ENCODE peak calls at places on chromosome 3, in four cellular contexts. V is ovary, W is B cell, T is heart right ventricle. Z is an unnamed sample.

GRCh38 chr3:196849180-196849721 is 18.5 kb upstream of the SENP5 start:
- DNase-seq in T (no peak), W (no peak), V (no peak), Z (no peak)

GRCh38 chr3:22779737-22780136 is 423.4 kb upstream of the UBE2E2 start:
- DNase-seq in T (no peak), W (no peak), V (no peak), Z (no peak)

GRCh38 chr3:112519424-112520001 is 20.2 kb upstream of the BTLA start:
- DNase-seq in T (peak), V (no peak), W (peak), Z (no peak)

GRCh38 chr3:64824281-64824980 is 136.6 kb upstream of the ADAMTS9 start:
- DNase-seq in T (no peak), V (no peak), W (no peak), Z (no peak)

GRCh38 chr3:133197619-133198018 is 159.4 kb downstream of the TMEM108 start:
- DNase-seq in T (no peak), W (no peak), V (no peak), Z (no peak)

GRCh38 chr3:87410110-87410509 is 133.7 kb upstream of the POU1F1 start:
- DNase-seq in V (no peak), T (no peak), W (no peak), Z (no peak)

GRCh38 chr3:197711973-197712707 is 24.6 kb downstream of the RUBCN start:
- DNase-seq in W (peak), V (peak), T (peak), Z (peak)

GRCh38 chr3:134796313-134797079 is 1.4 kb downstream of the EPHB1 start:
- DNase-seq in T (no peak), W (no peak), V (no peak), Z (no peak)

GRCh38 chr3:10245313-10245712 is 2.9 kb upstream of the TATDN2 start:
- DNase-seq in W (no peak), V (no peak), T (no peak), Z (no peak)

GRCh38 chr3:179653777-179654117 is 907 bp downstream of the USP13 start:
- DNase-seq in V (peak), W (no peak), T (no peak), Z (peak)

GRCh38 chr3:181727122-181728036 is 15.7 kb downstream of the SOX2 start:
- DNase-seq in T (no peak), V (no peak), W (no peak), Z (no peak)

GRCh38 chr3:142866841-142867631 is 21.8 kb downstream of the PCOLCE2 start:
- DNase-seq in V (no peak), T (no peak), W (no peak), Z (no peak)

GRCh38 chr3:172040078-172040975 is 949 bp downstream of the FNDC3B start:
- DNase-seq in T (peak), W (peak), V (peak), Z (peak)

GRCh38 chr3:17412950-17413530 is 329.4 kb downstream of the TBC1D5 start:
- DNase-seq in V (no peak), W (peak), T (peak), Z (no peak)

GRCh38 chr3:13795816-13796215 is 84.1 kb downstream of the WNT7A start:
- DNase-seq in W (no peak), T (no peak), V (no peak), Z (no peak)

GRCh38 chr3:70933105-70933810 is 620.8 kb upstream of the MDFIC2 start:
- DNase-seq in W (no peak), T (no peak), V (no peak), Z (no peak)

GRCh38 chr3:36032180-36032895 is 348.0 kb upstream of the STAC start:
- DNase-seq in T (no peak), V (no peak), W (no peak), Z (no peak)

GRCh38 chr3:127011270-127011992 is 28.5 kb downstream of the PLXNA1 start:
- DNase-seq in T (peak), V (no peak), W (no peak), Z (no peak)

GRCh38 chr3:58998476-58999117 is 51.2 kb downstream of the CFAP20DC start:
- DNase-seq in V (no peak), W (no peak), T (no peak), Z (no peak)

GRCh38 chr3:187626581-187626980 is 43.6 kb downstream of the SST start:
- DNase-seq in W (no peak), V (no peak), T (no peak), Z (no peak)

GRCh38 chr3:125112981-125113380 is 57.2 kb upstream of the HEG1 start:
- DNase-seq in T (no peak), W (no peak), V (no peak), Z (no peak)

GRCh38 chr3:179811321-179812095 is 158.7 kb downstream of the USP13 start:
- DNase-seq in W (peak), T (peak), V (no peak), Z (no peak)

GRCh38 chr3:30670292-30670691 is 63.9 kb downstream of the TGFBR2 start:
- DNase-seq in W (no peak), T (no peak), V (no peak), Z (no peak)

GRCh38 chr3:183878071-183878470 is 6.6 kb downstream of the PARL start:
- DNase-seq in T (no peak), V (no peak), W (no peak), Z (no peak)

GRCh38 chr3:48285132-48285531 is 44.2 kb downstream of the ZNF589 start:
- DNase-seq in V (no peak), W (no peak), T (no peak), Z (no peak)

GRCh38 chr3:134605506-134605905 is 45.3 kb downstream of the KY start:
- DNase-seq in T (no peak), V (no peak), W (no peak), Z (no peak)

GRCh38 chr3:105228696-105229095 is 138.0 kb upstream of the ALCAM start:
- DNase-seq in T (no peak), W (no peak), V (no peak), Z (no peak)

GRCh38 chr3:194532591-194532990 is 45.8 kb upstream of the ATP13A3 start:
- DNase-seq in V (no peak), T (no peak), W (no peak), Z (no peak)

GRCh38 chr3:38084969-38085942 is 46.2 kb downstream of the DLEC1 start:
- DNase-seq in V (no peak), T (no peak), W (no peak), Z (no peak)

GRCh38 chr3:58177747-58178527 is 32.8 kb downstream of the DNASE1L3 start:
- DNase-seq in T (peak), V (peak), W (peak), Z (peak)

GRCh38 chr3:172300187-172300586 is 148.1 kb downstream of the GHSR start:
- DNase-seq in W (no peak), V (no peak), T (no peak), Z (no peak)

GRCh38 chr3:170189396-170190256 is 8.1 kb upstream of the PHC3 start:
- DNase-seq in W (no peak), V (no peak), T (no peak), Z (no peak)

GRCh38 chr3:185744997-185745843 is 79.6 kb downstream of the IGF2BP2 start:
- DNase-seq in V (no peak), W (no peak), T (no peak), Z (no peak)

GRCh38 chr3:133301731-133302130 is 98.1 kb upstream of the BFSP2 start:
- DNase-seq in W (no peak), T (no peak), V (no peak), Z (no peak)

GRCh38 chr3:44762170-44762677 is 630 bp downstream of the KIF15 start:
- DNase-seq in V (no peak), T (no peak), W (no peak), Z (no peak)

GRCh38 chr3:197398301-197398878 is 100.0 kb upstream of the DLG1 start:
- DNase-seq in W (no peak), V (no peak), T (no peak), Z (no peak)

GRCh38 chr3:157618075-157618760 is 115.0 kb upstream of the VEPH1 start:
- DNase-seq in T (no peak), W (peak), V (no peak), Z (no peak)

GRCh38 chr3:50212502-50212901 is 7.4 kb downstream of the SLC38A3 start:
- DNase-seq in W (no peak), T (no peak), V (no peak), Z (no peak)
- TF ChIP-seq CTCF in W (no peak), T (no peak), V (no peak), Z (no peak)

GRCh38 chr3:161406594-161407555 is 35.6 kb upstream of the SPTSSB start:
- DNase-seq in V (no peak), W (no peak), T (no peak), Z (no peak)

GRCh38 chr3:161405836-161406235 is 34.5 kb upstream of the SPTSSB start:
- DNase-seq in V (no peak), T (no peak), W (no peak), Z (no peak)

GRCh38 chr3:161412117-161412516 is 40.8 kb upstream of the SPTSSB start:
- DNase-seq in V (no peak), W (no peak), T (no peak), Z (no peak)

GRCh38 chr3:161409858-161410257 is 38.5 kb upstream of the SPTSSB start:
- DNase-seq in W (no peak), T (no peak), V (no peak), Z (no peak)

DNA sequence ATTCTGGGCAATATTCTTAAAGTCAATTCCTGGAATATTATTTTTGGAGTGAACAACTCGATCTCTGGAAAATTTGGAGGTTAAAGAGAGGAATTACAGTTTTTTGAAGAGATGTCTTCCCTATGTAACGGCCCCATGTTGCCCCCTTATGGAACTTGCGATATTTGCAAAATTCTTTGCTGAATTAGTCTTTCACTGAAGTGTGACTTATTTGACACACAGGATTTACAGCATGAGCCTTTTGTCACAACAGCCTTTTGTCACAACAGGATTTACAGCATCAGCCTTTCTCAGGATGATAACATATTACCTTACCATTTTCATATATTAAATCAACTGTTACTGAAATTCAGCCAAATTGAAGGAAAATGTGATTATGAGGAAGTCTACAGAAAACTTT is 37.8 kb upstream of the SPTSSB start:
- DNase-seq in V (no peak), T (peak), W (no peak), Z (no peak)
- TF ChIP-seq CTCF in V (no peak), T (peak), W (no peak), Z (peak)

GRCh38 chr3:53944019-53944418 is 52.4 kb upstream of the SELENOK start:
- DNase-seq in V (no peak), W (no peak), T (no peak), Z (no peak)

GRCh38 chr3:53941174-53941573 is 49.5 kb upstream of the SELENOK start:
- DNase-seq in W (no peak), V (no peak), T (no peak), Z (no peak)

GRCh38 chr3:53940651-53941050 is 49.0 kb upstream of the SELENOK start:
- DNase-seq in V (no peak), T (no peak), W (no peak), Z (no peak)

GRCh38 chr3:53939081-53939582 is 47.5 kb upstream of the SELENOK start:
- DNase-seq in T (no peak), W (no peak), V (no peak), Z (no peak)

GRCh38 chr3:53941945-53942344 is 50.3 kb upstream of the SELENOK start:
- DNase-seq in W (no peak), V (no peak), T (no peak), Z (no peak)
- TF ChIP-seq CTCF in W (no peak), V (no peak), T (peak), Z (no peak)

DNA sequence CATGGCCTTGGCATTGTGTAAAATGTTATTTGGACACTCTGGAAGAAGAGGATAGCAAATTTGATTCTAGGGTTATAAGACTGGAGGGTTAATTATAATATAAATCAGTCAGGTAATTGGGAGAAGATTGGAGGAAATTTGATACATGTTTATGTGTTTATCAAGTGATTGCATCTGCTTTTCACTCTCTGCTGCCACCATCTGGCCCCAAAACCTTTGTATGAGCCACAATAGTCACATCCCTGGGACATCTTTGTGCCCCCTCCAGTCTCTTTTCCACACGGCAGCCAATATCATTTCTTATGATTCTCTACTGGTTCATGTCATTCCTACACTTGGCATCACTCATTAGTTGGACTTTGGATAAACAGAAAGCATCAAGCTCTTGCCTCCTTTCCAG is 602.2 kb upstream of the SUCLG2 start:
- DNase-seq in T (no peak), W (no peak), V (no peak), Z (no peak)
- TF ChIP-seq CTCF in T (no peak), W (no peak), V (no peak), Z (no peak)

GRCh38 chr3:53495091-53495517 is 693 bp downstream of the CACNA1D start:
- DNase-seq in W (no peak), T (no peak), V (no peak), Z (no peak)

GRCh38 chr3:53493618-53493996 is 804 bp upstream of the CACNA1D start:
- DNase-seq in T (no peak), W (no peak), V (no peak), Z (no peak)

GRCh38 chr3:53496984-53497383 is 2.6 kb downstream of the CACNA1D start:
- DNase-seq in W (no peak), T (no peak), V (no peak), Z (no peak)

GRCh38 chr3:53495518-53496501 is 1.4 kb downstream of the CACNA1D start:
- DNase-seq in W (peak), T (no peak), V (peak), Z (no peak)

DNA sequence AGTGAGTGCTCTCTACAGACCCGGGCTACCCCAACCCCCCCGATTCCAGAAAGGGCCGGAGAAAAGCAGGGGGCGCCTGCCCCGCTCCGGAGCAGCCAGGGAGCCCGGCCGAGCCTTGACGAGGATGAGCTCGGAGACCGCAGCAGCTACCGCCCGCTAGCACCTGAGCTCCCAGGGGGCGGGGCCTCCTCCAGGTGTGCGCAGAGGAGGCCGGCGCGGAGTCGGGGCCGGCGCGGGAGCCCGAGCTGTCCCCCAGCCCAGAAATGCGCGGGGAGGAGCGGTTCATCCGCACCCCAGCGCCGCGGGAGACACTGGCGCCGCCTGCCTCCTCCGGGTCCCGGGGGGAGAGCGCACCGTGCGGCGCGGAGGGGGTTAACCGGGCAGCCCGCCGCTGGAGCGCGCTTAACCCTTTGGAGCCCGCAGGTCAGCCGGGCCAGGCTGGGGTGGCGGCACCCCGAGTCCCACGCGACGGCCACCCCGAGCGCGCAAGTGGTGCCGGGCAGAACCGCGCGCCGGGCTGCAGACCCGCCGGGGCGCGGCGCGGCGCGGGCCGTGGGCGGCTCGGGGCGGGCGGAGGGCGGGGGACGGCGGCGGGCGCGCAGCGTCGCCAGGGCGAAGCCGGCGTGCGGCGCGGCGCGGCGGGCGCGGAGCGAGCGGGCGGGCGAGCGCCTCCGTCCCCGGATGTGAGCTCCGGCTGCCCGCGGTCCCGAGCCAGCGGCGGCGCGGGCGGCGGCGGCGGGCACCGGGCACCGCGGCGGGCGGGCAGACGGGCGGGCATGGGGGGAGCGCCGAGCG is at the start of gene CACNA1D:
- DNase-seq in V (peak), W (peak), T (no peak), Z (peak)
- TF ChIP-seq CTCF in V (no peak), W (no peak), T (no peak), Z (no peak)

GRCh38 chr3:73685061-73685460 is 60.3 kb upstream of the PDZRN3 start:
- DNase-seq in V (no peak), T (no peak), W (no peak), Z (no peak)
- TF ChIP-seq CTCF in V (no peak), T (no peak), W (no peak), Z (no peak)

DNA sequence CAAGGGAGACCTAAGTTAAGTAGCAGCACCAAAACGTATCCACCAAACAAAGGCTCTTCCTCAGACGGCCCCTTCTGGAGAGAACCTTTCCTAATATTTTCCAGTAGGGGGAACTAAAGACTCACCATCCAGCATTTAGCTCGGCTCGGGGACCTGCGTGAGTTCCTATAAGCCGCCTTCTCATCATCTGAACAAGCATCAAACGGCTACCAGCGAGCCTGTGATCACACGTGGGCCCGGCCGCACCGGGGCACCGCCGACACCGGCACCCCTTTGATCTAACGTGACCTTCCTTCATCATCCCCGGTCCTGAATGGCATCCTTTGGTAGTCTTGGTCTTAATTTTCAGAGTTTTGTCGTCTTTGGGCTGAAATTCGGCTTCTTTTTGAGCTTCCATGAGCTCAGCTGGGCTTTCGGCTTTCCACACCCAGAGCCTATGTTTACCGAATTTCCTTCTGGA is 1.4 kb upstream of the ROBO2 start:
- DNase-seq in T (peak), W (no peak), V (peak), Z (peak)
- TF ChIP-seq CTCF in T (peak), W (no peak), V (peak), Z (peak)

Z was measured in mesothelial cell of epicardium.